ENCODE peak calls at places on chromosomes 5 and 9, in six cellular contexts. J, V, K, S, R and T are unnamed samples.

GRCh38 chr5:179978792-179979191 is 71.1 kb upstream of the TBC1D9B start:
- DNase-seq in J (no peak), V (no peak), K (no peak), S (no peak), R (no peak), T (no peak)

GRCh38 chr5:173786296-173787187 is 101.6 kb upstream of the CPEB4 start:
- DNase-seq in J (no peak), V (no peak), K (no peak), S (no peak), R (peak; percentile 4), T (no peak)

GRCh38 chr9:4301971-4302427 is 2.1 kb upstream of the GLIS3 start:
- DNase-seq in J (peak; percentile 61), V (peak; percentile 91), K (peak; percentile 13), S (no peak), R (peak; percentile 83), T (peak; percentile 66)

GRCh38 chr9:135521608-135522095 is 412 bp downstream of the LCN1 start:
- DNase-seq in J (peak; percentile 2), V (no peak), K (no peak), S (no peak), R (peak; percentile 47), T (no peak)

GRCh38 chr9:103186959-103187358 is 191.8 kb downstream of the CYLC2 start:
- DNase-seq in J (peak; percentile 15), V (no peak), K (no peak), S (no peak), R (no peak), T (no peak)

GRCh38 chr5:62130107-62130506 is 175.9 kb upstream of the KIF2A start:
- DNase-seq in J (no peak), V (no peak), K (no peak), S (no peak), R (no peak), T (no peak)

GRCh38 chr5:159581502-159582249 is 251.4 kb upstream of the IL12B start:
- DNase-seq in J (no peak), V (peak; percentile 67), K (no peak), S (peak; percentile 85), R (no peak), T (peak; percentile 60)

GRCh38 chr5:120463991-120464626 is at the start of gene PRR16:
- DNase-seq in J (peak; percentile 40), V (no peak), K (no peak), S (peak; percentile 80), R (peak; percentile 74), T (no peak)

GRCh38 chr9:87792831-87793288 is 66.9 kb downstream of the CTSL start:
- DNase-seq in J (no peak), V (no peak), K (peak; percentile 26), S (peak; percentile 69), R (peak; percentile 89), T (peak; percentile 75)

GRCh38 chr9:131348631-131349521 is 45.0 kb upstream of the PRRC2B start:
- DNase-seq in J (no peak), V (no peak), K (no peak), S (no peak), R (no peak), T (no peak)

GRCh38 chr5:169251685-169252084 is 49.3 kb downstream of the SLIT3 start:
- DNase-seq in J (no peak), V (peak; percentile 53), K (no peak), S (no peak), R (no peak), T (no peak)

GRCh38 chr9:8266861-8267260 is 467.3 kb upstream of the DMAC1 start:
- DNase-seq in J (no peak), V (no peak), K (no peak), S (no peak), R (no peak), T (no peak)

GRCh38 chr5:140056880-140057279 is 13.8 kb upstream of the NRG2 start:
- DNase-seq in J (no peak), V (no peak), K (no peak), S (no peak), R (no peak), T (no peak)

GRCh38 chr5:169350759-169351240 is 49.9 kb upstream of the SLIT3 start:
- DNase-seq in J (no peak), V (peak; percentile 98), K (no peak), S (peak; percentile 18), R (peak; percentile 77), T (peak; percentile 94)

GRCh38 chr9:119071636-119072035 is 297.6 kb downstream of the BRINP1 start:
- DNase-seq in J (no peak), V (no peak), K (no peak), S (no peak), R (no peak), T (no peak)

GRCh38 chr9:69355232-69355631 is 30.2 kb downstream of the ENTREP1 start:
- DNase-seq in J (no peak), V (no peak), K (no peak), S (no peak), R (no peak), T (no peak)
- TF ChIP-seq CTCF in J (no peak), V (no peak), K (no peak), S (no peak), R (no peak), T (no peak)

GRCh38 chr5:18037718-18038117 is 403.5 kb downstream of the TAF11L14 start:
- DNase-seq in J (no peak), V (no peak), K (no peak), S (no peak), R (no peak), T (no peak)

GRCh38 chr5:18048449-18048848 is 414.2 kb downstream of the TAF11L14 start:
- DNase-seq in J (no peak), V (no peak), K (no peak), S (no peak), R (no peak), T (no peak)

DNA sequence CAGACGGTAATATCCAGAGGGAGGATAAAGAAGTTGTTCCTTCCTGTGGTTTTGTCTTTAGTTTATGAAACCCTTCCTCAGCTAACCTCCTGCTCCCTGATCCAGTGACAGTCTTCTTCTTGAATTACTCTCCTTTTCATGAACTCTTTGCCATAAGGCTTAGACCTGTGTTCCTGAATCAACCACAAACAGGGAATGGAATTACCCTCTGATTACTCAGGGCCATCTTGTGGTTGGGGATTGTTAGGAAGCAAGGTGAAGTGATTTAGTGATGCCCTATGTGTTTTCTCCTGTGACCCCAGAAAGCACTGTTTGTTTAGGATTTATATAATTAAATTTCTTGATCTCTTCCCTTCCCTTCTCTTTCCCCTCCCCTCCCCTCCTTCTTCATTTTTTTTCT is 409.1 kb downstream of the TAF11L14 start:
- DNase-seq in J (no peak), V (no peak), K (no peak), S (no peak), R (no peak), T (no peak)
- TF ChIP-seq CTCF in J (no peak), V (no peak), K (no peak), S (no peak), R (no peak), T (no peak)

GRCh38 chr5:28780083-28780692 is 1741.8 kb upstream of the CDH9 start:
- DNase-seq in J (no peak), V (no peak), K (no peak), S (no peak), R (no peak), T (no peak)

DNA sequence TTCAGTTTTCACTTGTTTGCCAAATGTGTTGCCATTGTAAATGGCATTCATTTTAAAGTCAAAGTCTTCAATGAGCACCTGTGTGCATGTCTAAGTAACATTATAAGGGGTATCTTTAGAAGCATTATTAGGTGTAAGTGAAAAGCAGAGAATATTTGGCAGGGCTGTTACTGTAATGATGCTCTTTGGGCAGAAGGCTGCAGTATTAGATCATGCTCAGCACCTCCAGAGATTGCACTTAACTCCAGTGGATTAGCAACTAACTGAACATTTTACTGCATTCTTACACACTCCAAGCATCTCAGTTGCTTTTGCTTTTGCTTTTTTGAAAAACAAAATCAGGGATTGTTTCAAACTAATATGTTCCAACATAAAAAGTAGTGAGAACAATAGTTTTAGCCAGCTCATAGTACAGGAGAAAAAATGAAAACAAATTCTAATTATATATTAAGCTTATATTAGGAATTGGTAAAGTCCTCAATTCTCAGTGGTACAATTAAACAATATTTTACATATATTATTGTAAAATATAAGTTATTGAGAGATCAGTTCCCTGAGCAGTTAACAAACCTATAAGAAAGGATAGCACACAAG is 1740.9 kb upstream of the CDH9 start:
- DNase-seq in J (no peak), V (no peak), K (no peak), S (no peak), R (no peak), T (no peak)
- TF ChIP-seq CTCF in J (no peak), V (no peak), K (no peak), S (no peak), R (no peak), T (no peak)

DNA sequence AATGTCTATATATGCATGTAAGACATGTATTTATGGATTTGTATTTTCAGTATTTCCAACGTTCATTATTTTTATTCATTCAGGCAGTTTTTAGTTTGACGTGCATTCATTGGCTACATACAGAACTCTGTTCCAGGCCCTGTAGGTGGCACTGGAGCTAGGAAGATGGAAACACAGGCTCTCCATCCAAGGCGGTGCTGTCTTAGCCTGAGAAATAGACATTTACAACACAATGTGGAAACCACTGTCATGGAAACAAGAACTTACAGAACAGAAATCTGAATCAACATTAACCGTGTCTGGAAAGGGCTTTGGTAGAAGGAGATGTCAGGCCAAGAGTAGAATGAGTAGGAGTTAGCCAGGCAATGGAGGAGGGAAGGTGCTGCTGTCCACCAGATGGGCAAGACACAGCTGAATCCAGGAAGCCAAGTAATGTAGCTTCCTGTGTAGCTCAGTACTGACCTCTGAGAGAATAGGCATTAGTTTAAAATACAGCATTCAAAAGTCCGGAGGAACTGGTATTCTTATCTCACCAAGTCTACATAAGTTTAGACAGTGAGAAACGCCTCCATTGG is 388.7 kb upstream of the CDH6 start:
- DNase-seq in J (no peak), V (no peak), K (no peak), S (no peak), R (no peak), T (no peak)
- TF ChIP-seq CTCF in J (no peak), V (no peak), K (no peak), S (no peak), R (no peak), T (peak; percentile 41)